ENCODE peak calls at places on chromosomes 16 and 17, in six cellular contexts. One of them, this sample, is unnamed.

GRCh38 chr16:67549240-67549639 is 13.1 kb upstream of the CTCF start:
- DNase-seq in WTC11: no peak
- DNase-seq in astrocyte of the spinal cord: no peak
- DNase-seq in left lung: peak
- DNase-seq in COR-L47: no peak
- DNase-seq in GDM1: no peak
- DNase-seq in this sample: no peak

GRCh38 chr17:45221997-45222272 is 250 bp downstream of the FMNL1 start:
- DNase-seq in WTC11: no peak
- DNase-seq in astrocyte of the spinal cord: no peak
- DNase-seq in left lung: no peak
- DNase-seq in COR-L47: no peak
- DNase-seq in GDM1: no peak
- DNase-seq in this sample: no peak

GRCh38 chr17:59331929-59332889 is 754 bp downstream of the YPEL2 start:
- DNase-seq in WTC11: peak
- DNase-seq in astrocyte of the spinal cord: no peak
- DNase-seq in left lung: peak
- DNase-seq in COR-L47: no peak
- DNase-seq in GDM1: no peak
- DNase-seq in this sample: no peak

GRCh38 chr17:77709594-77709993 is 248.9 kb upstream of the TNRC6C start:
- DNase-seq in WTC11: no peak
- DNase-seq in astrocyte of the spinal cord: no peak
- DNase-seq in left lung: no peak
- DNase-seq in COR-L47: no peak
- DNase-seq in GDM1: no peak
- DNase-seq in this sample: no peak

GRCh38 chr17:1882836-1883235 is 53.0 kb downstream of the RPA1 start:
- DNase-seq in WTC11: peak
- DNase-seq in astrocyte of the spinal cord: peak
- DNase-seq in left lung: no peak
- DNase-seq in COR-L47: no peak
- DNase-seq in GDM1: no peak
- DNase-seq in this sample: peak

GRCh38 chr16:75801307-75801706 is 75.0 kb upstream of the CPHXL start:
- DNase-seq in WTC11: no peak
- DNase-seq in astrocyte of the spinal cord: peak
- DNase-seq in left lung: no peak
- DNase-seq in COR-L47: no peak
- DNase-seq in GDM1: no peak
- DNase-seq in this sample: no peak

GRCh38 chr16:88695753-88696152 is 9.4 kb upstream of the SNAI3 start:
- DNase-seq in WTC11: no peak
- DNase-seq in astrocyte of the spinal cord: no peak
- DNase-seq in left lung: no peak
- DNase-seq in COR-L47: no peak
- DNase-seq in GDM1: no peak
- DNase-seq in this sample: no peak

GRCh38 chr17:66135896-66136295 is 56.0 kb downstream of the CEP112 start:
- DNase-seq in WTC11: no peak
- DNase-seq in astrocyte of the spinal cord: no peak
- DNase-seq in left lung: no peak
- DNase-seq in COR-L47: no peak
- DNase-seq in GDM1: no peak
- DNase-seq in this sample: no peak

GRCh38 chr16:22379656-22380055 is 5.2 kb upstream of the CDR2 start:
- DNase-seq in WTC11: no peak
- DNase-seq in astrocyte of the spinal cord: no peak
- DNase-seq in left lung: no peak
- DNase-seq in COR-L47: no peak
- DNase-seq in GDM1: no peak
- DNase-seq in this sample: no peak

GRCh38 chr17:15290186-15290536 is 25.0 kb upstream of the PMP22 start:
- DNase-seq in WTC11: no peak
- DNase-seq in astrocyte of the spinal cord: no peak
- DNase-seq in left lung: no peak
- DNase-seq in COR-L47: no peak
- DNase-seq in GDM1: no peak
- DNase-seq in this sample: no peak

GRCh38 chr16:29840240-29840639 is 20.0 kb downstream of the MVP start:
- DNase-seq in WTC11: no peak
- DNase-seq in astrocyte of the spinal cord: no peak
- DNase-seq in left lung: no peak
- DNase-seq in COR-L47: no peak
- DNase-seq in GDM1: no peak
- DNase-seq in this sample: no peak

GRCh38 chr16:10312784-10313724 is 72.8 kb upstream of the ATF7IP2 start:
- DNase-seq in WTC11: no peak
- DNase-seq in astrocyte of the spinal cord: no peak
- DNase-seq in left lung: no peak
- DNase-seq in COR-L47: no peak
- DNase-seq in GDM1: no peak
- DNase-seq in this sample: no peak

GRCh38 chr16:72487283-72487682 is 315.3 kb upstream of the PMFBP1 start:
- DNase-seq in WTC11: no peak
- DNase-seq in astrocyte of the spinal cord: no peak
- DNase-seq in left lung: no peak
- DNase-seq in COR-L47: no peak
- DNase-seq in GDM1: no peak
- DNase-seq in this sample: no peak

GRCh38 chr17:80138856-80139426 is 8.0 kb downstream of the EIF4A3 start:
- DNase-seq in WTC11: no peak
- DNase-seq in astrocyte of the spinal cord: no peak
- DNase-seq in left lung: no peak
- DNase-seq in COR-L47: no peak
- DNase-seq in GDM1: no peak
- DNase-seq in this sample: no peak

GRCh38 chr16:55487048-55487803 is 8.2 kb downstream of the MMP2 start:
- DNase-seq in WTC11: no peak
- DNase-seq in astrocyte of the spinal cord: peak
- DNase-seq in left lung: peak
- DNase-seq in COR-L47: no peak
- DNase-seq in GDM1: no peak
- DNase-seq in this sample: no peak

GRCh38 chr16:28596115-28596630 is 677 bp downstream of the SULT1A2 start:
- DNase-seq in WTC11: no peak
- DNase-seq in astrocyte of the spinal cord: no peak
- DNase-seq in left lung: no peak
- DNase-seq in COR-L47: no peak
- DNase-seq in GDM1: no peak
- DNase-seq in this sample: no peak

GRCh38 chr16:86982912-86983311 is 334.3 kb downstream of the C16orf95 start:
- DNase-seq in WTC11: no peak
- DNase-seq in astrocyte of the spinal cord: no peak
- DNase-seq in left lung: no peak
- DNase-seq in COR-L47: no peak
- DNase-seq in GDM1: no peak
- DNase-seq in this sample: no peak

GRCh38 chr16:66695474-66695934 is 1.0 kb downstream of the CMTM4 start:
- DNase-seq in WTC11: no peak
- DNase-seq in astrocyte of the spinal cord: no peak
- DNase-seq in left lung: no peak
- DNase-seq in COR-L47: no peak
- DNase-seq in GDM1: peak
- DNase-seq in this sample: peak

GRCh38 chr16:85761866-85762265 is 11.0 kb upstream of the C16orf74 start:
- DNase-seq in WTC11: no peak
- DNase-seq in astrocyte of the spinal cord: no peak
- DNase-seq in left lung: no peak
- DNase-seq in COR-L47: no peak
- DNase-seq in GDM1: no peak
- DNase-seq in this sample: no peak

GRCh38 chr16:81623365-81624102 is 155.6 kb upstream of the PLCG2 start:
- DNase-seq in WTC11: peak
- DNase-seq in astrocyte of the spinal cord: peak
- DNase-seq in left lung: no peak
- DNase-seq in COR-L47: peak
- DNase-seq in GDM1: no peak
- DNase-seq in this sample: peak

This sample was measured in DMS79 treated with DMSO at 0.1 percent for 48 hours.